ENCODE peak calls at places on chromosomes 11 and 22, in four cellular contexts. J, B, R and S are unnamed samples.

GRCh38 chr11:5522308-5522707 is 5.8 kb upstream of the UBQLNL start:
- DNase-seq in J (no peak), R (no peak), B (no peak), S (no peak)

GRCh38 chr11:86244063-86244521 is 461 bp upstream of the EED start:
- DNase-seq in B (peak; percentile 81), R (peak; percentile 95), J (no peak), S (peak; percentile 89)

GRCh38 chr22:23088199-23088604 is 17.9 kb downstream of the GNAZ start:
- DNase-seq in J (no peak), B (no peak), R (peak; percentile 59), S (peak; percentile 39)

GRCh38 chr11:129023968-129024676 is 81.5 kb upstream of the TP53AIP1 start:
- DNase-seq in J (no peak), B (no peak), R (no peak), S (peak; percentile 53)

GRCh38 chr11:2591805-2592204 is 108.0 kb downstream of the KCNQ1OT1 start:
- DNase-seq in J (no peak), R (no peak), B (no peak), S (no peak)

GRCh38 chr11:65489061-65489705 is 9.7 kb upstream of the MALAT1 start:
- DNase-seq in B (peak; percentile 84), J (no peak), R (peak; percentile 63), S (peak; percentile 79)

GRCh38 chr11:69465236-69466000 is 16.0 kb upstream of the LINC01488 start:
- DNase-seq in J (no peak), B (no peak), R (no peak), S (no peak)

GRCh38 chr11:111707039-111707690 is 59.0 kb downstream of the PPP2R1B start:
- DNase-seq in J (no peak), R (no peak), B (peak; percentile 24), S (no peak)

GRCh38 chr11:67266424-67267187 is at the start of gene GRK2:
- DNase-seq in J (no peak), R (peak; percentile 61), B (no peak), S (no peak)

GRCh38 chr11:19087658-19088057 is 27.1 kb upstream of the MRGPRX2 start:
- DNase-seq in J (no peak), R (no peak), B (no peak), S (no peak)

GRCh38 chr11:60788401-60789110 is 3.4 kb downstream of the MS4A10 start:
- DNase-seq in J (no peak), R (no peak), B (no peak), S (no peak)

GRCh38 chr11:60783911-60784310 is 1.2 kb upstream of the MS4A10 start:
- DNase-seq in B (no peak), J (no peak), R (no peak), S (no peak)

GRCh38 chr11:60786811-60787567 is 1.9 kb downstream of the MS4A10 start:
- DNase-seq in R (no peak), J (no peak), B (no peak), S (no peak)

GRCh38 chr11:60785136-60785535 is at the start of gene MS4A10:
- DNase-seq in B (no peak), R (no peak), J (no peak), S (no peak)

GRCh38 chr11:60785806-60786361 is 751 bp downstream of the MS4A10 start:
- DNase-seq in R (peak; percentile 14), J (no peak), B (no peak), S (no peak)
- TF ChIP-seq USF2 in R (no peak), J (no peak), B (no peak), S (no peak)

DNA sequence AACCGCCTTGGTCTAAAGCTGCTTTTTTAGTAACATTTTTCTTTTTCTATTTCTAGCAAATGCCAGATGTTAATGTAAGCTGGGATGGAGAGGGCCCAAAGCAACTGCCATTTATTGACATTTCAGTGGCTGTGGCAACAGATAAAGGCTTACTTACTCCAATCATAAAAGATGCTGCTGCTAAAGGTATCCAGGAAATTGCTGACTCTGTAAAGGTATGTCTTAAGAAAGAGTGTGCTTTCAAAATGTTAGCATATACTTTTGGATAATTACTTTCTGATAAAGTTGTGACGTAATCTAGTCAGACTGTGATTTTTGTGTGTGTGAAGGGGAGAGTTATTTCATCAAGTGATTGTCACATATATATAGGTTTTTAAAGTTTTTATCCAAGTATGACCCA is 68.1 kb downstream of the PDHX start:
- DNase-seq in J (no peak), B (no peak), R (no peak), S (no peak)
- TF ChIP-seq ETV6 in J (no peak), B (no peak), R (no peak), S (no peak)

DNA sequence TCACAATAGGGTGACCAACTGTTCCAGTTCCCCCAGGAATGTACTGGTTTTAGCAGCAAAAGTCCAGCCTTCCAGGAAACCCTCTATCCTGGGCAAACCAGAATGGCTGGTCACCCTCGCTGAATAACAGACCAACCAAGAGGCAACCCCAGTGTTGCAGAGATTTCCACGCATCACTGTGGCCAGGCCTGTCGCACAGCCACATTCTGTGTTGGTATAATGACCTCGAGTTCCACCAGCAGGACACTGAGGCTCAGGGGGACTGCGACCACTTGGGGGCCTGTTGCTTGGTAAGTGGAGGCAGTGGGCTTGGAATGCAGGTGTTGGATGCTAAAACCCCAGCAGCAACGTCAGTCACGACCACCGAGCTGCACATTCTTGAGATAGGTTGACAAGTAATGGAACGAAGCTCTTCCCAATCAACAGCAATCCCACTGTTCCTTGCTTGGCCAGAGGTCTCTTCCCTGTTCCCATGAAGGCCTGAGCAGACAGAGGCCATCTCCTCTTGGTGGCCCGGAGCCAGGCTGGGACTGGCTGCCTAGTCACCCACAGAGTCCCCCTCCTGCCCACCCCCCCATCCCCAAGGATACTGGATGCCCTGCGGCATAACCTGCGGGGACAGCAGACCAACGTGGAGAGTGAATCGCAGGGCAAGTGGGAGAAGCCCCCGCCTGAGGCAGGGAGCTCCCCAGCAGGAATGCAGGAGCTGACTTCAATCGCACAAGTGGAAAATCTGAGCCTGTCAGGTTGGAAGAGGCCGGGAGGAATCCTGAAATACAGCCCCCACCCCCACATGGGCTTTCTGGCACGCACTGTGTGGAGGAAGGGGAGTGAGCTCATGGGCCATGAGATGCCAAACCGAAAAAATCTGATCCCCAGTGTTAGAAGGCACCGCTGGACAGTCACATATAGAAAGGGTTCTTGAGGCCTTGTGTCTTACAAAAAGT is 43.4 kb upstream of the MN1 start:
- DNase-seq in B (no peak), R (no peak), J (no peak), S (no peak)
- TF ChIP-seq USF2 in B (no peak), R (no peak), J (no peak), S (no peak)

GRCh38 chr11:105598371-105598770 is 11.5 kb upstream of the GRIA4 start:
- DNase-seq in J (no peak), B (no peak), R (no peak), S (no peak)
- TF ChIP-seq ETV6 in J (no peak), B (no peak), R (no peak), S (no peak)

GRCh38 chr11:110091995-110092576 is 1.1 kb upstream of the ZC3H12C start:
- DNase-seq in R (no peak), B (peak; percentile 7), J (no peak), S (no peak)

GRCh38 chr11:110090466-110091026 is 2.6 kb upstream of the ZC3H12C start:
- DNase-seq in J (no peak), B (no peak), R (no peak), S (no peak)

GRCh38 chr11:110093407-110094297 is 460 bp downstream of the ZC3H12C start:
- DNase-seq in B (peak; percentile 11), R (peak; percentile 40), J (no peak), S (peak; percentile 54)

GRCh38 chr11:110094298-110095073 is 1.3 kb downstream of the ZC3H12C start:
- DNase-seq in J (no peak), B (no peak), R (no peak), S (no peak)

DNA sequence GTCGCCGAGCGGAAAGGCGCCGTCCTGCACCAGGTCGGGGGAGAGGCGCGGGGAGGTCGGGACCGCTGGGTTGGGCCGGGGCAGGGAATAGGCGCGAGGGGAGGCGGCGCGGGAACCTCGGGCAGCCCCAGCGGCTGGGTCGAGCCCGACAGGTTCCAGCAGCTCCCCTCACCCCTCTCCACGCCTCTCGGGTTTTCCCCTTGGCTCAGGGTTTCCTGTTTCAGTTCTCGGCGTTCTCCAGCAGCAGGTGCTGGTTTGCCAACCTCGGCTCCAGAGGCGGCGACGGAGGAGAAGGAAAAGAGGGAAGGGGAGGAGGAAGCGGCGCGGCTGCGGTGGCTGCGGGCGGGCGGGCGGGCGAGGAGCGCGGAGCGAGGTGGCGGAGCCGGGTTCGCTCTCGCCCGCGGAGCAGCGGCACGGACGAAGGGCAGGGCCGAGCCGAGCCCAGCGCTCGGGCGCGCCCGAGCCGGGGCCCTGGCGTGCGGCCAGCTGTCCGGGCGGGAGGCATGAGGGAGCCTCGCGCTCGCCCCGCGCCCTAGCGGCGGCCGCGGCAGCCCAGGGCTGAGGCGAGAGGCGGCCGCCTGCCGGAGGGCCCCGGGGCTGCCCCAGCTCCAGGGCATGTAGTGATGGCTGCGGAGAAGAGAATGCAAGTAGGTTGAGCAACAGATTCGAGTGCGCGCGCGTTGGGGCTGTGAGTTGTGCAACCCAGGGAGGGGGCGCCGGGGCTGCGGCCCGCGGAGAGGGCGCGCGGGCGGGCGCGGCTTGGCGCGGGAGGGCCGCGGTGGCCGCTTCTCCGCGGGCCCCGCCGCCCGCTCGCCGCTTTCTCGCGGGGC is at the start of gene ZC3H12C:
- DNase-seq in B (peak; percentile 84), J (no peak), R (peak; percentile 79), S (peak; percentile 79)
- TF ChIP-seq USF2 in B (no peak), J (no peak), R (no peak), S (no peak)

GRCh38 chr22:38793721-38794466 is at the start of gene DNAL4:
- DNase-seq in R (peak; percentile 95), B (peak; percentile 96), J (peak; percentile 98), S (peak; percentile 94)

GRCh38 chr22:38795569-38795968 is 1.6 kb upstream of the DNAL4 start:
- DNase-seq in B (no peak), R (no peak), J (no peak), S (no peak)

GRCh38 chr22:38789606-38790005 is 4.3 kb downstream of the DNAL4 start:
- DNase-seq in R (no peak), B (no peak), J (no peak), S (no peak)

GRCh38 chr22:38796262-38796957 is 2.5 kb upstream of the DNAL4 start:
- DNase-seq in B (no peak), R (no peak), J (no peak), S (no peak)

GRCh38 chr22:38792833-38793232 is 1.1 kb downstream of the DNAL4 start:
- DNase-seq in R (peak; percentile 29), B (no peak), J (no peak), S (no peak)
- TF ChIP-seq ETV6 in R (no peak), B (no peak), J (no peak), S (no peak)

GRCh38 chr11:33936745-33937612 is 45.1 kb upstream of the LMO2 start:
- DNase-seq in J (no peak), R (peak; percentile 95), B (no peak), S (no peak)
- TF ChIP-seq USF2 in J (no peak), R (no peak), B (no peak), S (no peak)

DNA sequence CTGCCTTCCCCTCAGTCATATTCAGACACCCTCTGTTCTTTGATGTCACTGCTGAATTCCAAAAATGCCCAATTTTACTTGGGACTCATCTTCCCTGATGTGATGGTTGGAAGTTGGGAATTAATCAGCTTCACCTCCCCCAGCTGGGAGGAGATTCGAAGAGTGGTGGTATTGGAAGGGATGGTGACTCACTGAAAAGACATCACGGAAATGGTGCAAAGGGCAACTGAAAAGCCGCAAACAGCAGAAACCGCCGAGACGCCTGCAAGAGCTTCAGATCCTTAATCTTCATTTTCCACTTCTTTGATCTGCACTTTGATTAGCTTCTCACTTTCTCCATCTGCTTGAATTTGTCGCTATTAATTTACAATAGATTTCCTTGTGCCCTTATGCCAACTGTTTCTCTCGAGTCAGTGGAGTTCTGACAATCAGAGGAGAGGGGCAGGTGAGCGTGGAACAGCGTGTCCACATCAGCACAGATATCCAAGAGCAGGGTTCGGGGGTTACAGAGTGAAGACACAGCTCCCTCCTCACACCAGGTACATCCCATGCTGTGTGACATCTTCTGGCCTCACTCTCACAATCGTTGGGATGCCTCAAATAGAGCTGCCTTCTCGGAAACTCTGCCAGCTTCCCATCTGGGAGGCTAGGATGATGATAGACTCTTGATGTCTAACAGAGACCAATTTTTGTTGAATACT is 325.4 kb downstream of the BRD1 start:
- DNase-seq in J (no peak), B (peak; percentile 19), R (no peak), S (no peak)
- TF ChIP-seq ETV6 in J (no peak), B (no peak), R (no peak), S (no peak)